ENCODE peak calls at places on chromosomes 13 and 19, in ten cellular contexts. S, B, E, L, U, W, C, V, K and I are unnamed samples.

GRCh38 chr13:38763446-38764381 is 76.8 kb downstream of the FREM2 start:
- DNase-seq in V (peak), C (no peak), S (peak), W (peak), K (peak), E (peak), L (no peak), U (peak), B (peak), I (peak)

GRCh38 chr13:79398915-79399314 is 7.1 kb downstream of the RBM26 start:
- DNase-seq in B (no peak), U (no peak), V (no peak), S (no peak), C (no peak), K (no peak), E (peak), L (no peak), W (no peak), I (no peak)

GRCh38 chr19:16847407-16847806 is 18.2 kb downstream of the SIN3B start:
- DNase-seq in V (no peak), W (no peak), L (no peak), E (no peak), K (no peak), U (no peak), B (no peak), C (no peak), S (no peak), I (no peak)

GRCh38 chr13:95784891-95785290 is 108.0 kb downstream of the DNAJC3 start:
- DNase-seq in S (no peak), U (no peak), V (peak), K (no peak), L (no peak), E (peak), C (no peak), B (no peak), W (no peak), I (no peak)

GRCh38 chr13:41765020-41765419 is 195.9 kb downstream of the VWA8 start:
- DNase-seq in K (no peak), S (no peak), V (no peak), U (no peak), E (no peak), C (no peak), B (no peak), W (no peak), L (no peak), I (no peak)

GRCh38 chr19:48859711-48860572 is 8.5 kb downstream of the PLEKHA4 start:
- DNase-seq in U (no peak), B (no peak), S (no peak), V (no peak), C (peak), L (no peak), E (no peak), W (no peak), K (no peak), I (no peak)

GRCh38 chr13:77503398-77503797 is 32.1 kb upstream of the SCEL start:
- DNase-seq in L (no peak), W (no peak), E (no peak), K (no peak), U (no peak), S (no peak), C (no peak), B (no peak), V (no peak), I (no peak)

GRCh38 chr13:111488466-111489132 is 168.2 kb downstream of the TEX29 start:
- DNase-seq in E (no peak), L (no peak), V (no peak), W (no peak), S (no peak), K (no peak), C (no peak), B (no peak), U (no peak), I (no peak)

GRCh38 chr19:28519950-28520861 is 692.7 kb downstream of the UQCRFS1 start:
- DNase-seq in L (no peak), W (peak), S (no peak), E (no peak), K (no peak), C (no peak), U (no peak), V (peak), B (no peak), I (no peak)

GRCh38 chr13:107091386-107091785 is 523.4 kb upstream of the ARGLU1 start:
- DNase-seq in L (no peak), C (no peak), S (no peak), U (no peak), W (no peak), B (no peak), K (no peak), E (no peak), V (peak), I (no peak)

GRCh38 chr19:19539738-19540703 is 2.0 kb downstream of the CILP2 start:
- DNase-seq in K (peak), U (no peak), V (peak), L (peak), C (peak), B (no peak), W (no peak), E (peak), S (no peak), I (peak)

GRCh38 chr13:109897988-109898623 is 111.7 kb upstream of the IRS2 start:
- DNase-seq in S (no peak), U (no peak), B (no peak), C (no peak), L (no peak), V (peak), W (no peak), K (no peak), E (no peak), I (no peak)

GRCh38 chr19:17289489-17289888 is 7.8 kb downstream of the ANKLE1 start:
- DNase-seq in C (peak), K (peak), L (peak), V (peak), S (peak), E (peak), B (peak), W (peak), U (peak), I (peak)

GRCh38 chr13:43298799-43299198 is 275.4 kb downstream of the DNAJC15 start:
- DNase-seq in W (no peak), C (no peak), K (no peak), L (no peak), U (no peak), S (no peak), E (no peak), B (no peak), V (no peak), I (no peak)

GRCh38 chr13:31431722-31432137 is 232.0 kb downstream of the B3GLCT start:
- DNase-seq in W (peak), E (peak), B (peak), V (peak), L (no peak), C (peak), U (no peak), S (peak), K (peak), I (peak)